ENCODE peak calls at places on chromosomes 16 and 17, in seven cellular contexts. S is stomach, I is IMR-90, N is GM13977, L is neural crest cell, W is lower leg skin, O is A549. B is an unnamed sample.

GRCh38 chr17:64598672-64599071 is 63.4 kb downstream of the SMURF2 start:
- DNase-seq in S (no peak), I (no peak), N (no peak), L (no peak), W (no peak), O (no peak), B (no peak)

GRCh38 chr17:10048951-10049350 is 143.9 kb upstream of the RCVRN start:
- DNase-seq in S (no peak), I (no peak), N (no peak), L (peak), W (no peak), O (no peak), B (no peak)

GRCh38 chr16:49601541-49601940 is 227.9 kb downstream of the C16orf78 start:
- DNase-seq in S (peak), I (no peak), N (no peak), L (no peak), W (no peak), O (no peak), B (no peak)

GRCh38 chr17:73394523-73395450 is 83.0 kb upstream of the CDC42EP4 start:
- DNase-seq in S (no peak), I (no peak), N (no peak), L (no peak), W (no peak), O (no peak), B (no peak)

GRCh38 chr17:8892338-8892690 is 24.8 kb upstream of the PIK3R6 start:
- DNase-seq in S (no peak), I (no peak), N (peak), L (no peak), W (no peak), O (no peak), B (no peak)

GRCh38 chr16:6375471-6376075 is 957.1 kb upstream of the RBFOX1 start:
- DNase-seq in S (no peak), I (no peak), N (no peak), L (no peak), W (no peak), O (no peak), B (no peak)

GRCh38 chr16:47045023-47045422 is 71.5 kb upstream of the DNAJA2 start:
- DNase-seq in S (no peak), I (no peak), N (no peak), L (no peak), W (no peak), O (no peak), B (no peak)

GRCh38 chr17:48601184-48601527 is 3.6 kb downstream of the HOXB6 start:
- DNase-seq in S (no peak), I (no peak), N (no peak), L (no peak), W (no peak), O (no peak), B (no peak)

GRCh38 chr16:49921791-49922456 is 66.0 kb upstream of the ZNF423 start:
- DNase-seq in S (peak), I (peak), N (peak), L (peak), W (peak), O (peak), B (no peak)

GRCh38 chr16:87531418-87531817 is 38.6 kb upstream of the ZCCHC14 start:
- DNase-seq in S (no peak), I (no peak), N (no peak), L (no peak), W (no peak), O (no peak), B (no peak)

GRCh38 chr17:16989230-16989952 is 17.5 kb upstream of the TNFRSF13B start:
- DNase-seq in S (no peak), I (no peak), N (peak), L (no peak), W (no peak), O (no peak), B (no peak)

GRCh38 chr17:846901-847777 is 65.0 kb downstream of the MRM3 start:
- DNase-seq in S (no peak), I (peak), N (no peak), L (no peak), W (no peak), O (no peak), B (no peak)

GRCh38 chr17:70636517-70637133 is 467.3 kb downstream of the KCNJ2 start:
- DNase-seq in S (no peak), I (peak), N (peak), L (peak), W (no peak), O (peak), B (no peak)

GRCh38 chr16:1180772-1181714 is 28.1 kb downstream of the CACNA1H start:
- DNase-seq in S (no peak), I (no peak), N (no peak), L (no peak), W (no peak), O (no peak), B (no peak)

GRCh38 chr17:75876190-75876937 is 2.0 kb downstream of the TRIM47 start:
- DNase-seq in S (peak), I (no peak), N (peak), L (no peak), W (no peak), O (peak), B (no peak)
- TF ChIP-seq CTCF in S (peak), I (peak), N (peak), L (no peak), W (no peak), O (peak), B (no peak)

GRCh38 chr16:64627288-64627687 is 494.6 kb downstream of the CDH11 start:
- DNase-seq in S (no peak), I (no peak), N (no peak), L (no peak), W (no peak), O (no peak), B (no peak)
- TF ChIP-seq CTCF in S (no peak), I (peak), N (no peak), L (no peak), W (no peak), O (no peak), B (no peak)

GRCh38 chr17:81957691-81958432 is 3.1 kb downstream of the NOTUM start:
- DNase-seq in S (no peak), I (no peak), N (no peak), L (no peak), W (no peak), O (no peak), B (no peak)

GRCh38 chr17:81956607-81957589 is 4.1 kb downstream of the NOTUM start:
- DNase-seq in S (no peak), I (no peak), N (no peak), L (no peak), W (no peak), O (no peak), B (no peak)

GRCh38 chr17:81960130-81960958 is 643 bp downstream of the NOTUM start:
- DNase-seq in S (no peak), I (no peak), N (no peak), L (no peak), W (no peak), O (no peak), B (no peak)

GRCh38 chr17:81959362-81960129 is 1.4 kb downstream of the NOTUM start:
- DNase-seq in S (peak), I (peak), N (peak), L (peak), W (peak), O (peak), B (no peak)

DNA sequence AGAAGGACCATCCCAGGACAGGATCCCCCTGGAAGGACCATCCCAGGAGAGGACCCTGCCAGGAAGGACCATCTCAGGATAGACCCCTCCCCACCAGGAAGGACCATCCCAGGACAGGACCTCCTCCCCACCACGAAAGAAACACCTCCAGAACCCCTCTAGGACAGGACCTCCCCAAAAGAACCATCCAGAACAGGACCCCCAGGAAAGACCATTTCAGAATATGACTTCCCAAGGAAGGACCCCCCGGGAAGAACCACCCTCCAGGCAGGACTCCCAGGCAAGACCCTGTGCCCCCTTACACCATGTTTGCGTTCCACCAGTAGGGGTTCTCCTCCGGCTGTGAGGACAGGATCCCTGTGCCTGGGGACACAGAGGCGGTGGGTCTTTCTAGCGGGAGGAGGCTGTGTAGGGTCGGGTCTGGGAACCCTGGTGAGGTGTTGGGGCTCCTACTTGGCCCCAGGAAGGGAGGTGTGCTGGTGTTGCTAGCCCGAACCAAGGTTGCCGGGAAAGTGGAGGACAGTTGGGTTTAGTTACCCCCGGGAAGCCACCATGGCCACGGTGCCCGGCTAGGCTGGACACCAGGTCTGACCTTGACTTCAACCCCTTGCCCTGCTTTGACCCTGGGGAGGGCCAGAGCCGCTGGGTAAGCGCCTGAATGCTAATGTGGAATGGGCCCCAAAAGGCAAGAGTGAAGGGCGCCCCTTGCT is 2.2 kb downstream of the NOTUM start:
- DNase-seq in S (no peak), I (no peak), N (no peak), L (no peak), W (no peak), O (no peak), B (no peak)
- TF ChIP-seq CTCF in S (no peak), I (no peak), N (no peak), L (no peak), W (no peak), O (no peak), B (no peak)

GRCh38 chr16:72442381-72443158 is 270.6 kb upstream of the PMFBP1 start:
- DNase-seq in S (no peak), I (peak), N (no peak), L (no peak), W (no peak), O (no peak), B (no peak)
- TF ChIP-seq CTCF in S (no peak), I (no peak), N (no peak), L (no peak), W (no peak), O (no peak), B (no peak)

GRCh38 chr17:40499551-40500189 is 1.8 kb downstream of the TNS4 start:
- DNase-seq in S (peak), I (peak), N (no peak), L (peak), W (peak), O (peak), B (peak)
- TF ChIP-seq CTCF in S (no peak), I (no peak), N (no peak), L (no peak), W (no peak), O (no peak), B (no peak)

GRCh38 chr16:57977418-57978069 is 6.6 kb upstream of the CNGB1 start:
- DNase-seq in S (no peak), I (no peak), N (no peak), L (no peak), W (no peak), O (no peak), B (no peak)
- TF ChIP-seq CTCF in S (no peak), I (no peak), N (no peak), L (no peak), W (no peak), O (peak), B (no peak)

DNA sequence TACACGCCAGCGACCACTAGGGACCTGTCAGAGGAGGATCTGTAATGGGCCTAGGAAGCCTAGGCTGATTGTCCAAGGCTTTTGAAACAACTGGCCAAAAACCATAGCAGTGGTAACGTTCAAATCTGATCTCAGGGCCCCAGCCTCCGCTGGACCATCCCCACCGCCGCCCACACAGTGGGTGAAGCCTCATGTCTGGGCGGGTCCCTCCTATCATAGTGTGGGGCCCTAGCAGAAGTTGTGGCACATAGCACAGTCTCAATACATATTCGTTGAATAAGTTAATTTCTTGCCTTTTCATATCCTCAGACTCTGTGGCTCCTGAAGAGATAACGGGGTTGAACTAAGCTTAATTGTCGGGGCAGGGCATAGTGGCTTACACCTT is 818 bp downstream of the DPH1 start:
- DNase-seq in S (no peak), I (no peak), N (no peak), L (no peak), W (no peak), O (no peak), B (no peak)
- TF ChIP-seq CTCF in S (peak), I (peak), N (peak), L (peak), W (no peak), O (peak), B (no peak)